ENCODE peak calls at places on chromosomes 6 and 20, in four cellular contexts. O, Y, X and N are unnamed samples. For H3K9me3, the result is how much of the 10 kb centered on the place peaks cover.

GRCh38 chr6:7921071-7921470 is 10.5 kb upstream of the TXNDC5 start:
- DNase-seq in O (no peak), Y (no peak), X (no peak), N (no peak)

GRCh38 chr20:58697201-58697866 is 4.7 kb downstream of the NPEPL1 start:
- DNase-seq in O (no peak), Y (no peak), X (no peak), N (no peak)

GRCh38 chr6:108966855-108967755 is 118.9 kb downstream of the ARMC2 start:
- DNase-seq in O (no peak), Y (peak), X (peak), N (peak)

GRCh38 chr20:36320898-36321695 is 15.0 kb downstream of the DLGAP4 start:
- DNase-seq in O (no peak), Y (no peak), X (no peak), N (no peak)

GRCh38 chr6:170095273-170095976 is 195.5 kb downstream of the DLL1 start:
- DNase-seq in O (no peak), Y (no peak), X (no peak), N (no peak)

GRCh38 chr6:151716446-151717047 is 90.9 kb upstream of the ESR1 start:
- DNase-seq in O (no peak), Y (no peak), X (no peak), N (no peak)

GRCh38 chr20:23121766-23122095 is 35.6 kb upstream of the CD93 start:
- DNase-seq in O (no peak), Y (no peak), X (no peak), N (no peak)

GRCh38 chr6:31158863-31159855 is 770 bp downstream of the TCF19 start:
- DNase-seq in O (peak), Y (no peak), X (peak), N (peak)

GRCh38 chr20:51385941-51386530 is 156.5 kb downstream of the NFATC2 start:
- DNase-seq in O (peak), Y (peak), X (peak), N (no peak)

GRCh38 chr6:44355640-44356039 is 13.2 kb downstream of the SPATS1 start:
- DNase-seq in O (no peak), Y (no peak), X (no peak), N (no peak)

GRCh38 chr20:56828402-56828801 is 199.3 kb downstream of the TFAP2C start:
- DNase-seq in O (no peak), Y (no peak), X (no peak), N (no peak)

GRCh38 chr20:63774348-63774735 is 34.8 kb downstream of the SLC2A4RG start:
- DNase-seq in O (no peak), Y (no peak), X (no peak), N (no peak)

GRCh38 chr20:47540443-47541354 is 39.0 kb downstream of the NCOA3 start:
- DNase-seq in O (no peak), Y (peak), X (no peak), N (no peak)

GRCh38 chr6:46025573-46025972 is 9.9 kb upstream of the CLIC5 start:
- DNase-seq in O (no peak), Y (no peak), X (no peak), N (no peak)

GRCh38 chr6:70672549-70672948 is 4.9 kb downstream of the SMAP1 start:
- DNase-seq in O (no peak), Y (no peak), X (no peak), N (no peak)

GRCh38 chr20:4065405-4065841 is 50.1 kb upstream of the RNF24 start:
- DNase-seq in O (no peak), Y (peak), X (no peak), N (peak)

GRCh38 chr6:166705070-166705469 is 78.0 kb upstream of the RPS6KA2 start:
- DNase-seq in O (no peak), Y (no peak), X (no peak), N (no peak)

GRCh38 chr6:147941143-147941542 is 401.5 kb upstream of the SASH1 start:
- DNase-seq in O (no peak), Y (no peak), X (no peak), N (peak)

GRCh38 chr6:20906938-20907337 is 372.7 kb downstream of the CDKAL1 start:
- DNase-seq in O (no peak), Y (peak), X (no peak), N (peak)

GRCh38 chr6:16836186-16836981 is 75.1 kb upstream of the ATXN1 start:
- DNase-seq in O (no peak), Y (peak), X (no peak), N (no peak)

GRCh38 chr20:2746636-2747265 is 53.7 kb downstream of the CPXM1 start:
- DNase-seq in O (no peak), Y (no peak), X (no peak), N (no peak)

GRCh38 chr6:34575326-34575725 is 19.2 kb upstream of the SPDEF start:
- DNase-seq in O (no peak), Y (no peak), X (no peak), N (no peak)

GRCh38 chr6:152948150-152948768 is 34.6 kb downstream of the FBXO5 start:
- DNase-seq in O (peak), Y (peak), X (no peak), N (peak)

DNA sequence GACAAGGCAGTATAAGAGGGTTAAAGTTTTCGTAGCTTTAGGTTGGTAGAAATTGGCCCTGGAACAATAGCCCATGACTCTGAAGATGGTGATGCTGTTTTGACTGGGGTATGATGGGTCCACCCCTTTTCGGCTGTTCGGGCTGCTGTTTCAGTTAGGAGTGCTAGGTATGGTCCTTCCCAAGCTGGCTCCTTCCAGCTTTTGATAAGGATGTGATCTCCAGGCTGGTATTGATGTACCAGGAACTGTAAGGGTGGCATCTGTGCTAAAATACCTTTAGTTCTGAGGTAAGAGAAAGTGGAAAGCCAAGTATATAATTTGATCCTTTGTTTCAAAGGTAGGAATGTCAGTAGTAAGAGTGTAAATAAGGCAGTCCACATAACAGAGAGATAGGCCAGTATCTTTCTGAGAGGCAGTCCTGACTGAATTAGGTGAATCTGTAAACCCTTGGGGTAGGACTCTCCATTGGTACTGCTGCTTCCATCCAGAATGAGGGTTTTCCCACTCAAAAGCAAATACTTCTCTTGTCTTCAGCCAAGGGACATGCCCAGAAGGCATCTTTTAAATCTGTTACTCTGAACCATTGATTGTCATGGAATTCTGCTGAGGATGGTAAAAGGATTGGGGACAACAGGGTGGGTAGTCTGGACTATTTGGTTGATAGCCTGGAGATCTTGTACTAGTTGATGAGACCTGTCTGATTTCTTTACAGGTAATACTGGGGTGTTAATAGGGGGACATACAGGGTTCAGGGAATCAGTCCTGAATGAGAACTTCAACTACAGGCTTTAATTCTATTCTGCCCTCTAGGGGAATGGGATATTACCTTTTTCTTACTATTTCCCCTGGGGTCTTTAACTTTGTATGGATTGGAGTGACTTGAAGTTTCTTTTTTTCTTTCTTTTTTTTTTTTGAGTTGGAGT is 6.1 kb upstream of the ZNFX1 start:
- DNase-seq in O (no peak), Y (no peak), X (no peak), N (no peak)
- H3K9me3 ChIP-seq in O (half or more), Y (under half), X (half or more), N (under half)

GRCh38 chr20:29740951-29741593 is 1516.4 kb upstream of the DEFB115 start:
- DNase-seq in O (no peak), Y (no peak), X (no peak), N (no peak)

GRCh38 chr20:29742699-29743100 is 1514.8 kb upstream of the DEFB115 start:
- DNase-seq in O (no peak), Y (no peak), X (no peak), N (no peak)

GRCh38 chr20:29741894-29742698 is 1515.4 kb upstream of the DEFB115 start:
- DNase-seq in O (no peak), Y (no peak), X (no peak), N (no peak)

GRCh38 chr20:29741594-29741893 is 1515.9 kb upstream of the DEFB115 start:
- DNase-seq in O (no peak), Y (no peak), X (no peak), N (no peak)

GRCh38 chr20:29740601-29740950 is 1516.9 kb upstream of the DEFB115 start:
- DNase-seq in O (no peak), Y (no peak), X (no peak), N (no peak)
- H3K9me3 ChIP-seq in O (under half), Y (under half), X (under half), N (under half)

DNA sequence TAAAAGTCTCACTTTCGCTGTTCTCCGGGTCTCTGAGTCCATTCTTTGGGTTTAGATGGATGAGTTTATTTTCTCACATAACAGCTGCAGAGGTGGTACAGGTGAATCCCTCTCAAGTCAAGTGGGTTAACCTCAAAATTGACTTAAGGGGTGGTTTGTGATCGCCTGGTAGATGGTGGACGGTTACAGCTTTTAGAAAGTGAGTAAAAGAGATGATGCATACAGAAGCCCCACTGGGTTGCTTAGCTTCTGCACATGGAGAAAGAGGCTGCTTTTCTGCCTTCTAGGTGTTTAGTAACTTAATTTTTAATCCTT is 146.7 kb downstream of the TRIM27 start:
- DNase-seq in O (no peak), Y (no peak), X (no peak), N (no peak)
- H3K9me3 ChIP-seq in O (under half), Y (under half), X (under half), N (under half)

GRCh38 chr20:45408646-45409213 is 641 bp downstream of the DBNDD2 start:
- DNase-seq in O (no peak), Y (no peak), X (no peak), N (no peak)
- H3K9me3 ChIP-seq in O (under half), Y (under half), X (under half), N (under half)

GRCh38 chr6:32462609-32463008 is 22.9 kb downstream of the HLA-DRA start:
- DNase-seq in O (no peak), Y (no peak), X (no peak), N (no peak)
- H3K9me3 ChIP-seq in O (under half), Y (under half), X (under half), N (under half)

GRCh38 chr20:31236953-31237352 is 20.5 kb upstream of the DEFB115 start:
- DNase-seq in O (no peak), Y (no peak), X (no peak), N (no peak)

GRCh38 chr20:31239139-31239538 is 18.3 kb upstream of the DEFB115 start:
- DNase-seq in O (no peak), Y (no peak), X (no peak), N (no peak)

DNA sequence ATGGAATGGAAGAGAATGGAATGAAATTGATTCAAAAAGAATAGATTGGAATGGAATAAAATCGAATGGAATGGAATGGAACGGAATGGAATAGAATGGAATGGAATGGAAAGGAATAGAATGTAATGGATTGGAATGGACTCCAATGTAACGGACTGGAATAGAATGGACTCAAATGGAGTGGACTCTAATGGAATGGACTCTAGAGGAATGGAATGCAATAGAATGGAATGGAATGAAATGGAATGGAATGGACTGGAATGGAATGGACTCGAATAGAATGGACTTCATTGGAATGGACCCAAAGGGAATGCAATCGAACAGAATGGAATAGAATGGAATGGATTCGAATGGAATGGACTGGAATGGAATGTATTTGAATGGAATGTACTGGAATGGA is 19.7 kb upstream of the DEFB115 start:
- DNase-seq in O (no peak), Y (no peak), X (no peak), N (no peak)
- H3K9me3 ChIP-seq in O (under half), Y (under half), X (under half), N (under half)

DNA sequence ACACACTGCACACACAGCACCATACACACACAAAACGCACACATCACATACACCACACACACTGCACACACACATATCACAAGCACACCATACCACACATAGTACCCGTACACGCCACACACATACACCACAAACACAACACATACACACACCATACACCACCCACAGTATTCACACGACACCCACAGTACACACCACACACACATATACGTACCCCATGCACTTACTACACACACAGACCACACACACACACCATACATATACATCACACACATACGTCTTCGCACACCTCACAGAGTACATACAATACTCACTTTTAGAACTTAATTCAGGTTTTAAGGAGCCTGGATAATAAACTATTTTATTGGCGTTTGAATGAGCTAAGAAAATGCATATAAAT is 1805.3 kb upstream of the DEFB115 start:
- DNase-seq in O (no peak), Y (no peak), X (no peak), N (no peak)
- H3K9me3 ChIP-seq in O (under half), Y (under half), X (under half), N (under half)